ENCODE peak calls at places on chromosomes 6 and 20, in six cellular contexts. One of them, this sample, is unnamed.

GRCh38 chr6:39938773-39939381 is 4.6 kb upstream of the MOCS1 start:
- DNase-seq in A549: no peak
- DNase-seq in transverse colon: no peak
- DNase-seq in lung: no peak
- DNase-seq in dorsolateral prefrontal cortex: no peak
- DNase-seq in Panc1: no peak
- DNase-seq in this sample: no peak

GRCh38 chr6:161418458-161418945 is 144.6 kb upstream of the AGPAT4 start:
- DNase-seq in A549: no peak
- DNase-seq in transverse colon: peak; percentile 12
- DNase-seq in lung: no peak
- DNase-seq in dorsolateral prefrontal cortex: no peak
- DNase-seq in Panc1: peak; percentile 43
- DNase-seq in this sample: peak; percentile 60

GRCh38 chr6:134557509-134557908 is 239.6 kb upstream of the SGK1 start:
- DNase-seq in A549: no peak
- DNase-seq in transverse colon: no peak
- DNase-seq in lung: no peak
- DNase-seq in dorsolateral prefrontal cortex: no peak
- DNase-seq in Panc1: no peak
- DNase-seq in this sample: no peak

GRCh38 chr6:168364793-168365421 is 45.3 kb upstream of the DACT2 start:
- DNase-seq in A549: no peak
- DNase-seq in transverse colon: no peak
- DNase-seq in lung: no peak
- DNase-seq in dorsolateral prefrontal cortex: peak; percentile 29
- DNase-seq in Panc1: no peak
- DNase-seq in this sample: no peak

GRCh38 chr6:82741996-82742385 is 323.6 kb downstream of the UBE3D start:
- DNase-seq in A549: no peak
- DNase-seq in transverse colon: no peak
- DNase-seq in lung: no peak
- DNase-seq in dorsolateral prefrontal cortex: no peak
- DNase-seq in Panc1: no peak
- DNase-seq in this sample: no peak

GRCh38 chr6:134166529-134167221 is 114.3 kb upstream of the SLC2A12 start:
- DNase-seq in A549: no peak
- DNase-seq in transverse colon: no peak
- DNase-seq in lung: no peak
- DNase-seq in dorsolateral prefrontal cortex: no peak
- DNase-seq in Panc1: no peak
- DNase-seq in this sample: no peak

GRCh38 chr6:109117346-109118035 is 22.2 kb downstream of the CEP57L1 start:
- DNase-seq in A549: no peak
- DNase-seq in transverse colon: peak; percentile 25
- DNase-seq in lung: no peak
- DNase-seq in dorsolateral prefrontal cortex: no peak
- DNase-seq in Panc1: no peak
- DNase-seq in this sample: no peak

GRCh38 chr6:161618816-161619454 is 345.1 kb upstream of the AGPAT4 start:
- DNase-seq in A549: peak; percentile 53
- DNase-seq in transverse colon: no peak
- DNase-seq in lung: no peak
- DNase-seq in dorsolateral prefrontal cortex: peak; percentile 79
- DNase-seq in Panc1: peak; percentile 35
- DNase-seq in this sample: peak; percentile 56

GRCh38 chr6:46290435-46290834 is 119.7 kb upstream of the ENPP5 start:
- DNase-seq in A549: no peak
- DNase-seq in transverse colon: no peak
- DNase-seq in lung: no peak
- DNase-seq in dorsolateral prefrontal cortex: no peak
- DNase-seq in Panc1: no peak
- DNase-seq in this sample: no peak

GRCh38 chr6:75528423-75528822 is 34.8 kb upstream of the FILIP1 start:
- DNase-seq in A549: no peak
- DNase-seq in transverse colon: no peak
- DNase-seq in lung: peak; percentile 48
- DNase-seq in dorsolateral prefrontal cortex: no peak
- DNase-seq in Panc1: no peak
- DNase-seq in this sample: no peak

GRCh38 chr20:53872081-53872541 is 198.3 kb downstream of the BCAS1 start:
- DNase-seq in A549: no peak
- DNase-seq in transverse colon: no peak
- DNase-seq in lung: no peak
- DNase-seq in dorsolateral prefrontal cortex: no peak
- DNase-seq in Panc1: no peak
- DNase-seq in this sample: no peak

GRCh38 chr20:5056801-5057599 is 55.7 kb upstream of the SLC23A2 start:
- DNase-seq in A549: peak; percentile 77
- DNase-seq in transverse colon: peak; percentile 55
- DNase-seq in lung: peak; percentile 34
- DNase-seq in dorsolateral prefrontal cortex: no peak
- DNase-seq in Panc1: no peak
- DNase-seq in this sample: peak; percentile 64

GRCh38 chr20:41408131-41408789 is 41.6 kb upstream of the EMILIN3 start:
- DNase-seq in A549: no peak
- DNase-seq in transverse colon: peak; percentile 47
- DNase-seq in lung: no peak
- DNase-seq in dorsolateral prefrontal cortex: no peak
- DNase-seq in Panc1: no peak
- DNase-seq in this sample: no peak

GRCh38 chr6:42387336-42387735 is 64.4 kb downstream of the TRERF1 start:
- DNase-seq in A549: no peak
- DNase-seq in transverse colon: no peak
- DNase-seq in lung: no peak
- DNase-seq in dorsolateral prefrontal cortex: no peak
- DNase-seq in Panc1: no peak
- DNase-seq in this sample: no peak

GRCh38 chr6:37906121-37906520 is 86.6 kb downstream of the ZFAND3 start:
- DNase-seq in A549: no peak
- DNase-seq in transverse colon: no peak
- DNase-seq in lung: no peak
- DNase-seq in dorsolateral prefrontal cortex: no peak
- DNase-seq in Panc1: no peak
- DNase-seq in this sample: no peak

GRCh38 chr6:45126033-45126432 is 202.1 kb upstream of the RUNX2 start:
- DNase-seq in A549: no peak
- DNase-seq in transverse colon: no peak
- DNase-seq in lung: no peak
- DNase-seq in dorsolateral prefrontal cortex: no peak
- DNase-seq in Panc1: no peak
- DNase-seq in this sample: no peak

GRCh38 chr20:45191926-45192325 is 14.9 kb upstream of the SEMG1 start:
- DNase-seq in A549: no peak
- DNase-seq in transverse colon: no peak
- DNase-seq in lung: no peak
- DNase-seq in dorsolateral prefrontal cortex: no peak
- DNase-seq in Panc1: no peak
- DNase-seq in this sample: no peak

GRCh38 chr20:1418335-1418734 is 25.5 kb upstream of the FKBP1A start:
- DNase-seq in A549: no peak
- DNase-seq in transverse colon: no peak
- DNase-seq in lung: no peak
- DNase-seq in dorsolateral prefrontal cortex: no peak
- DNase-seq in Panc1: no peak
- DNase-seq in this sample: no peak

GRCh38 chr6:136886110-136886509 is 36.0 kb upstream of the SLC35D3 start:
- DNase-seq in A549: peak; percentile 1
- DNase-seq in transverse colon: no peak
- DNase-seq in lung: no peak
- DNase-seq in dorsolateral prefrontal cortex: no peak
- DNase-seq in Panc1: no peak
- DNase-seq in this sample: no peak

GRCh38 chr6:148557796-148558457 is 188.9 kb upstream of the UST start:
- DNase-seq in A549: no peak
- DNase-seq in transverse colon: no peak
- DNase-seq in lung: no peak
- DNase-seq in dorsolateral prefrontal cortex: no peak
- DNase-seq in Panc1: no peak
- DNase-seq in this sample: no peak

GRCh38 chr6:85797993-85798392 is 155.3 kb upstream of the SYNCRIP start:
- DNase-seq in A549: no peak
- DNase-seq in transverse colon: peak; percentile 12
- DNase-seq in lung: no peak
- DNase-seq in dorsolateral prefrontal cortex: no peak
- DNase-seq in Panc1: no peak
- DNase-seq in this sample: no peak

GRCh38 chr6:63418741-63419140 is 99.0 kb upstream of the LGSN start:
- DNase-seq in A549: no peak
- DNase-seq in transverse colon: peak; percentile 34
- DNase-seq in lung: no peak
- DNase-seq in dorsolateral prefrontal cortex: no peak
- DNase-seq in Panc1: no peak
- DNase-seq in this sample: no peak

GRCh38 chr20:37777556-37777955 is 83.7 kb downstream of the CTNNBL1 start:
- DNase-seq in A549: no peak
- DNase-seq in transverse colon: no peak
- DNase-seq in lung: no peak
- DNase-seq in dorsolateral prefrontal cortex: no peak
- DNase-seq in Panc1: no peak
- DNase-seq in this sample: no peak

GRCh38 chr6:158078320-158078719 is 89.7 kb downstream of the SERAC1 start:
- DNase-seq in A549: no peak
- DNase-seq in transverse colon: no peak
- DNase-seq in lung: no peak
- DNase-seq in dorsolateral prefrontal cortex: no peak
- DNase-seq in Panc1: no peak
- DNase-seq in this sample: no peak
- TF ChIP-seq CTCF in A549: no peak
- TF ChIP-seq CTCF in transverse colon: no peak
- TF ChIP-seq CTCF in lung: no peak
- TF ChIP-seq CTCF in dorsolateral prefrontal cortex: no peak
- TF ChIP-seq CTCF in Panc1: no peak
- TF ChIP-seq CTCF in this sample: no peak

GRCh38 chr20:63858393-63859165 is 2.7 kb upstream of the ABHD16B start:
- DNase-seq in A549: no peak
- DNase-seq in transverse colon: no peak
- DNase-seq in lung: no peak
- DNase-seq in dorsolateral prefrontal cortex: no peak
- DNase-seq in Panc1: no peak
- DNase-seq in this sample: peak; percentile 70
- H3K4me3 ChIP-seq in A549: no peak overlapping the region
- H3K4me3 ChIP-seq in transverse colon: no peak overlapping the region
- H3K4me3 ChIP-seq in lung: no peak overlapping the region
- H3K4me3 ChIP-seq in dorsolateral prefrontal cortex: no peak overlapping the region
- H3K4me3 ChIP-seq in Panc1: no peak overlapping the region
- H3K4me3 ChIP-seq in this sample: peak overlapping the region; percentile 2

GRCh38 chr20:62571667-62572344 is 70.5 kb upstream of the SLCO4A1 start:
- DNase-seq in A549: no peak
- DNase-seq in transverse colon: no peak
- DNase-seq in lung: no peak
- DNase-seq in dorsolateral prefrontal cortex: no peak
- DNase-seq in Panc1: no peak
- DNase-seq in this sample: peak; percentile 79
- TF ChIP-seq CTCF in A549: no peak
- TF ChIP-seq CTCF in transverse colon: no peak
- TF ChIP-seq CTCF in lung: no peak
- TF ChIP-seq CTCF in dorsolateral prefrontal cortex: no peak
- TF ChIP-seq CTCF in Panc1: no peak
- TF ChIP-seq CTCF in this sample: no peak

DNA sequence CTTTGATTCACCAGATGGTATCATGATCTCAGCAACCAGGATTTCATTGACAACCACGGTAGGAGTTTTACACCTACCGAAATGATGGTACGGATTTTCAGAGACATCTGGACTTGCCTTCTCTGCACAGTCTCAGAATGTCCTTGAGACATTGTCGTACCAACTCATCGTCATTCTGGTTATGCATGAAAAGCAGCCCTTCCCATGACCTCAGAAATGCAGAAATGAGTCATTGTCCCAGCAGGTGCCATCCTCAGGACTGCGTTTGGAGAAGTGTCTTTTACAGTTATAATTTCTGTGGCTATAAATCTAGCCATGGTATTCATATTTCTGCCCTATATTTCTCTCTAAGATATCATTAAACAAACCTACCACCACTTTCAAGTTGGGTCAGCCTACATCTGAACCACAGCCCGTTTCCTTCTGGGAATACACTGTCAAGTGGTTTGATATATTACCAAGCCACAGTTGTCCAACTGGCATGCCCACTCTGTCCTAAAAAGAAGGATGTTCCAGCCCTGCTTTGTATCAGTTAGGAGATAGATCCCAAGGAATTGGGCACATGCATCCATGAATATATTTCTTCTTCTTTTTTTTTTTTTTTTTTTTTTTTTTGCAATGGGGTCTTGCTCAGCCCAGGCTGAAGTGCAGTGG is 7.5 kb upstream of the BFSP1 start:
- DNase-seq in A549: peak; percentile 71
- DNase-seq in transverse colon: no peak
- DNase-seq in lung: no peak
- DNase-seq in dorsolateral prefrontal cortex: no peak
- DNase-seq in Panc1: no peak
- DNase-seq in this sample: no peak
- H3K4me3 ChIP-seq in A549: no peak overlapping the region
- H3K4me3 ChIP-seq in transverse colon: no peak overlapping the region
- H3K4me3 ChIP-seq in lung: no peak overlapping the region
- H3K4me3 ChIP-seq in dorsolateral prefrontal cortex: no peak overlapping the region
- H3K4me3 ChIP-seq in Panc1: no peak overlapping the region
- H3K4me3 ChIP-seq in this sample: no peak overlapping the region

DNA sequence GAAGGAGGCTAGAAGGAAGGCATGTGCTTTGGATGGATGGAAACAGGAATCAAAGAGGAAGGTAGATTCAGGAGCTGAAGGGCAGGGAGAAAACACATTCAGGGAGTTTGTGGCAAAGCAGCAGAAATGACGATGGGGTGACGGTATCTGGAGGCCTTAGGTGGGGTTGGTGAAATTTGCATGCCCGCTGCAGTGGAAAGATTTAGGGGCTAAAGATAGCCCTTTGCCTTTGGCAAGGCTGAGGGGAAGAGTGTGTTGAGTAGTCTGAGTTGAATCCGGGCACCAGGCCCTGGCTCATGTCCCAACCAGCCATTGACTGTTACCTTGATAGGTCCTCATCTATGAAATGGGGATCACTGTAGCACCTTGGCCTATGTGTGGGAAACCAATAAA is 1.3 kb downstream of the GZF1 start:
- DNase-seq in A549: no peak
- DNase-seq in transverse colon: no peak
- DNase-seq in lung: no peak
- DNase-seq in dorsolateral prefrontal cortex: no peak
- DNase-seq in Panc1: no peak
- DNase-seq in this sample: no peak
- TF ChIP-seq CTCF in A549: no peak
- TF ChIP-seq CTCF in transverse colon: no peak
- TF ChIP-seq CTCF in lung: no peak
- TF ChIP-seq CTCF in dorsolateral prefrontal cortex: no peak
- TF ChIP-seq CTCF in Panc1: no peak
- TF ChIP-seq CTCF in this sample: no peak

This sample was measured in Caco-2.